ENCODE peak calls at places on chromosomes 7 and 10, in four cellular contexts. W, B, V and C are unnamed samples. For H3K4me1, the result is how much of the 10 kb centered on the place peaks cover.

GRCh38 chr10:115417585-115418265 is 324.6 kb downstream of the ATRNL1 start:
- DNase-seq in W (peak), B (peak), V (peak), C (no peak)

GRCh38 chr7:78081888-78082287 is 283.3 kb downstream of the PHTF2 start:
- DNase-seq in W (no peak), B (no peak), V (no peak), C (no peak)

GRCh38 chr10:30435068-30435422 is 1.1 kb downstream of the MAP3K8 start:
- DNase-seq in W (no peak), B (peak), V (peak), C (no peak)

GRCh38 chr7:32453286-32454011 is 36.7 kb downstream of the LSM5 start:
- DNase-seq in W (no peak), B (peak), V (no peak), C (no peak)

GRCh38 chr7:64463636-64464375 is 99.1 kb downstream of the ZNF680 start:
- DNase-seq in W (no peak), B (no peak), V (peak), C (peak)

GRCh38 chr7:65832281-65832680 is 40.6 kb upstream of the VKORC1L1 start:
- DNase-seq in W (no peak), B (peak), V (no peak), C (no peak)

GRCh38 chr7:127338122-127338521 is 54.4 kb downstream of the ZNF800 start:
- DNase-seq in W (no peak), B (no peak), V (no peak), C (no peak)

GRCh38 chr7:6385110-6385792 is 62.5 kb downstream of the DAGLB start:
- DNase-seq in W (peak), B (peak), V (no peak), C (no peak)

GRCh38 chr7:151801782-151802468 is 75.0 kb downstream of the PRKAG2 start:
- DNase-seq in W (peak), B (no peak), V (no peak), C (no peak)

GRCh38 chr10:98340946-98341345 is 73.0 kb upstream of the LOXL4 start:
- DNase-seq in W (no peak), B (no peak), V (no peak), C (no peak)

GRCh38 chr10:110781139-110781538 is 90.6 kb upstream of the PDCD4 start:
- DNase-seq in W (no peak), B (no peak), V (no peak), C (no peak)

GRCh38 chr10:79376078-79376628 is 28.9 kb downstream of the PPIF start:
- DNase-seq in W (no peak), B (no peak), V (no peak), C (no peak)

DNA sequence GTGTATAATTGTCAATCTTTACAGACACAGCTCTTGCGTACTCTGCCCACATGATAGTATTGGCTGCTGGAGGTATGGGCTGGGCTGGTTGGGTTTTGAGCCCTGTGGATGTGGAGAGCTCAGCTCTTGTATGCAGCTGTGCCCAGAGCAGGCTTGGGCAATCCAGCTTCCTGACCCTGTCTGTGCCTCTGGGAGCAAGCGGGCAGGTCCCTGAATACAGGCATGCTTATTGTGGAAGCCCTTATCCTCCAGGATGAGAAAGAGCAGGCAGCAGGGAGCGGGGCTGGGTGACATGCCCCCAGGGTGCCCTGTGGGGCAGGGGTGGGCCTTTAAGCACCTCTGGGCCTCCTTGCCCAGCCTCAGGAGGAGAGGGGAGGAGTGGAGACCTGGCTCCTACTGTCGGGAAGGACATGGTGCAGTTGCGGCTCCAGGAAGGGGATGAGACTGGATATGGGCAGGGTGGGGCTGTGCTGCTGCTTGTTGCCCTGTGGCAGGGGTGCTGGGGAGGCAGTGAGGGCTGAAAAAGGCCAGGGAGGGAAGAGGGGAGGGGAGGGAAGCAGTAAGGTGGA is 32.7 kb upstream of the SH2D4B start:
- DNase-seq in W (no peak), B (no peak), V (peak), C (no peak)
- H3K4me1 ChIP-seq in W (half or more), B (half or more), V (half or more), C (under half)

GRCh38 chr7:30143748-30144251 is 9.0 kb downstream of the MTURN start:
- DNase-seq in W (no peak), B (no peak), V (no peak), C (no peak)

GRCh38 chr7:30140456-30140855 is 5.7 kb downstream of the MTURN start:
- DNase-seq in W (no peak), B (no peak), V (no peak), C (no peak)

GRCh38 chr7:30141405-30142045 is 6.7 kb downstream of the MTURN start:
- DNase-seq in W (no peak), B (no peak), V (no peak), C (no peak)

GRCh38 chr7:30144659-30145321 is 10.0 kb downstream of the MTURN start:
- DNase-seq in W (no peak), B (no peak), V (no peak), C (no peak)

DNA sequence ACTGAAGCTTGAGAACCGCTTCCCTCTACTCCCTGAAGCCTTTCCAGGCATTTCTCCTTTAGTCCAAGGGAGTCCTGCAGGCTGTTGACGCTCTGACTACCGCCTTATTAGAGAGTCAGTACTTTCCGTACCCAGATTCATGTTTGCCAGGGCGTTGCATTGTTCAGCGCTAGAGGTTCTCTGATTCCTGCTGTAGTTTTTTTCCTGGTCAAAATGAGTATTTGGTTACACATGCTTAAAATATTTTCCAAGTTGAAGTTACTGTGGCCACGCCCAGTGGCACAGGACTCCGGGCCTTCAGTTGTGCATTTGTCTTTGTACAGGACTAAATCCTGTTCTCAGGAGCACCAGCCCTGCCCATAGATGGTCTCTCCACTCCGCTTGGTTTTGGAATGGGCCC is 7.9 kb downstream of the MTURN start:
- DNase-seq in W (peak), B (peak), V (peak), C (no peak)
- TF ChIP-seq EP300 in W (no peak), B (no peak), V (peak), C (peak)

GRCh38 chr10:73862011-73862410 is 12.3 kb downstream of the CAMK2G start:
- DNase-seq in W (no peak), B (no peak), V (no peak), C (no peak)
- H3K4me1 ChIP-seq in W (under half), B (under half), V (under half), C (under half)

GRCh38 chr10:33963656-33964175 is 629.2 kb upstream of the NRP1 start:
- DNase-seq in W (no peak), B (no peak), V (no peak), C (no peak)

GRCh38 chr10:33968983-33969382 is 634.5 kb upstream of the NRP1 start:
- DNase-seq in W (no peak), B (no peak), V (no peak), C (no peak)

GRCh38 chr10:33965795-33966581 is 631.5 kb upstream of the NRP1 start:
- DNase-seq in W (peak), B (no peak), V (peak), C (no peak)

DNA sequence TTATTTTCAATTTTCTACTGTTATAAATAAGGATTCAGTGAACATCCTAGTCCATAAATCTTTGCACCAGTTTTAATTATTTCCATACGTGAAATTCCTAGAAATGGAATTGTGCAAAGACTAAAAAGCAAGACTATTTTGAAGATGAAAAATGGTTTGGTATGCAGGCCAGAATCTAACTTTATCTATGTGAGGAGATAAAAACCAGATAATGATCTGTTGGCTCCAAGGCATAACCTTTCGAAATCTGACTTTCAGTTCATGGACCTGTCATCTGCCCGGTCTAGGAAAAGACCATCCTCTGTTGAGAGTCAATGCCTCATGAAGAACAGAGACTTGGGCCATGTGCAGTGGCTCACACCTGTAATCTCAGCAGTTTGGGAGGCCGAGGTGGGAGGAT is 633.3 kb upstream of the NRP1 start:
- DNase-seq in W (no peak), B (no peak), V (no peak), C (no peak)
- TF ChIP-seq EP300 in W (no peak), B (no peak), V (no peak), C (no peak)

GRCh38 chr7:47497367-47498096 is 84.4 kb downstream of the TNS3 start:
- DNase-seq in W (no peak), B (no peak), V (no peak), C (no peak)

GRCh38 chr7:47500103-47500563 is 81.8 kb downstream of the TNS3 start:
- DNase-seq in W (peak), B (peak), V (no peak), C (no peak)

GRCh38 chr7:47496064-47496665 is 85.7 kb downstream of the TNS3 start:
- DNase-seq in W (no peak), B (no peak), V (no peak), C (no peak)

GRCh38 chr7:47496666-47497065 is 85.2 kb downstream of the TNS3 start:
- DNase-seq in W (no peak), B (no peak), V (no peak), C (no peak)

DNA sequence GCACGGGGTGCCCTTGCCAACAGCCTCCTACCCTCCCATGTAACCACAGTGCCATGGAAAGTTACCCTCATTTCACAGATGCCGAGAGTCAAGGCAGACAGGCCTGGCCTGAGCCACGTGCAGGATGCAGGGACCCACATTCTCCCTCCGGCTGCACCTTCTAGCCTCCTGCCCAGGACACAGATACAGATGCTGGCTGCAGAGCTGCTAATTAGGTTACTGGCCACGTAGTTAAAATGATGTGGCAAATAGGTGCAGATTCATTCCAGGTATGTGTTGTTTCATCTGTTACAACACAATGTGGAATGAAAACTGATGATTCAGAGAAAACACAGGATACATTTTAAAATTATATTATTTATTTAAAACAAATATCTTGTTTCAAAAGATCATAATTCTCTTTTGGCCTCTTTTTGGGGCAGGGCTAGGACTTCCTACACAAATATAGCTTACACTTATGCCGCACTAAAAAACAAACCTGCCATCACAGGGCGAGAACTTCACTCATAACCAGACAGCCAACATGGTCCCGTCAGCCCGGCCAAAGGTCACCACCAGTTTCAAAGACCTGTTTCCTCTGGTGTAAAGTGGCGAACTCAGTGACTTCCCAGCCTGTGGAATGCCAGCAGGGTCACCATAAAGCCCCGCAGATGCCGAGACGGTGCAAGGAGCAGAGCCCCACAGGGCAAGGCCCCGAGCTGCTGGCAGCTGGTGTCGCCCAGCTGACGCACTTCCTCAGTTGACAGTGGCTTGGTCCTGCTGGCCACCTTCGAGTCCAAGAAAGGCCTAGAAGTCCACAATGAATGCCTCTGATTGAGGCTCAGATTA is 83.5 kb downstream of the TNS3 start:
- DNase-seq in W (peak), B (no peak), V (no peak), C (no peak)
- H3K4me1 ChIP-seq in W (half or more), B (half or more), V (under half), C (half or more)